ENCODE peak calls at places on chromosomes 12 and 14, in five cellular contexts. A is activated T-helper 1 cell treated with anti-CD3 and anti-CD28 coated beads, Interleukin-2, amount 50 U/mL, for 16 hours; Z is fibroblast of mammary gland; W is NB4; N is effector CD4-positive, alpha-beta T cell. R is an unnamed sample.
A peak's percentile ranks its signal among the peaks of the same experiment; 100 is the strongest.

GRCh38 chr14:74975059-74975810 is 19.8 kb upstream of the PGF start:
- DNase-seq in W (no peak), N (no peak), Z (peak; percentile 27), A (no peak), R (no peak)

GRCh38 chr14:65002586-65003210 is 16.0 kb downstream of the FNTB start:
- DNase-seq in Z (peak; percentile 84), W (peak; percentile 53), N (no peak), A (no peak), R (no peak)

GRCh38 chr12:5689773-5690172 is 255.3 kb downstream of the ANO2 start:
- DNase-seq in Z (no peak), W (peak; percentile 4), N (no peak), A (no peak), R (no peak)

GRCh38 chr12:126027816-126028215 is 962.6 kb downstream of the AACS start:
- DNase-seq in N (no peak), W (no peak), Z (no peak), A (no peak), R (no peak)

GRCh38 chr12:6925239-6925542 is 2.6 kb upstream of the ATN1 start:
- DNase-seq in N (no peak), Z (no peak), W (no peak), A (no peak), R (no peak)

GRCh38 chr12:122399592-122400373 is 22.7 kb downstream of the CLIP1 start:
- DNase-seq in Z (peak; percentile 96), N (peak; percentile 35), W (peak; percentile 90), A (no peak), R (no peak)

GRCh38 chr14:39467889-39468524 is 35.8 kb upstream of the FBXO33 start:
- DNase-seq in Z (peak; percentile 59), A (no peak), N (no peak), W (peak; percentile 65), R (no peak)

GRCh38 chr14:72270341-72270740 is 338.1 kb downstream of the RGS6 start:
- DNase-seq in W (no peak), A (no peak), N (no peak), Z (no peak), R (no peak)

GRCh38 chr14:75242546-75243273 is 35.9 kb upstream of the FOS start:
- DNase-seq in Z (peak; percentile 93), W (no peak), A (no peak), N (no peak), R (no peak)

R was measured in mesothelial cell of epicardium.